ENCODE peak calls at places on chromosomes 12 and 14, in six cellular contexts. Q is Peyer's patch, I is ovary, B is Karpas-422, Z is kidney, V is lung. M is an unnamed sample. For H3K4me1, the result is how much of the 10 kb centered on the place peaks cover.

GRCh38 chr12:62677355-62677754 is 210.7 kb downstream of the MON2 start:
- DNase-seq in B (no peak), Z (no peak), V (no peak), Q (no peak), I (no peak), M (no peak)

GRCh38 chr12:50517456-50518048 is 12.8 kb downstream of the DIP2B start:
- DNase-seq in Q (no peak), V (no peak), B (peak), I (no peak), Z (no peak), M (no peak)

GRCh38 chr14:39175445-39176262 is 600 bp downstream of the PNN start:
- DNase-seq in Q (peak), Z (no peak), I (no peak), B (peak), V (peak), M (no peak)

GRCh38 chr12:122669397-122670070 is 33.6 kb downstream of the HCAR2 start:
- DNase-seq in V (no peak), Q (no peak), B (no peak), Z (no peak), I (no peak), M (no peak)

GRCh38 chr14:89331398-89331797 is 85.6 kb downstream of the FOXN3 start:
- DNase-seq in Z (no peak), V (no peak), B (no peak), I (no peak), Q (no peak), M (no peak)

GRCh38 chr12:49346659-49347306 is at the start of gene DNAJC22:
- DNase-seq in B (peak), I (no peak), V (no peak), Q (no peak), Z (peak), M (peak)

GRCh38 chr12:39764944-39765560 is 145.4 kb upstream of the ABCD2 start:
- DNase-seq in I (no peak), Z (no peak), Q (no peak), B (peak), V (no peak), M (no peak)

GRCh38 chr14:30710870-30711269 is 88.8 kb downstream of the SCFD1 start:
- DNase-seq in Q (no peak), Z (no peak), B (no peak), V (no peak), I (no peak), M (no peak)

GRCh38 chr14:91311284-91311662 is 66.8 kb upstream of the GPR68 start:
- DNase-seq in Q (peak), B (peak), Z (no peak), V (no peak), I (no peak), M (peak)

GRCh38 chr14:104363891-104364760 is 215.4 kb upstream of the C14orf180 start:
- DNase-seq in Q (no peak), I (no peak), B (no peak), V (no peak), Z (peak), M (peak)

GRCh38 chr12:114679452-114679875 is 4.5 kb downstream of the TBX3 start:
- DNase-seq in Q (no peak), Z (peak), I (no peak), V (no peak), B (no peak), M (no peak)
- H3K4me1 ChIP-seq in Q (under half), Z (under half), I (under half), V (under half), B (under half), M (under half)

GRCh38 chr12:14257734-14258467 is 107.6 kb upstream of the ATF7IP start:
- DNase-seq in Q (peak), I (peak), B (peak), Z (peak), V (peak), M (no peak)
- H3K4me3 ChIP-seq in Q (peak), I (no peak), B (peak), Z (peak), V (no peak), M (no peak)

GRCh38 chr12:4274396-4274959 is 916 bp downstream of the CCND2 start:
- DNase-seq in Z (no peak), B (no peak), V (no peak), Q (peak), I (no peak), M (no peak)

GRCh38 chr12:4274960-4275868 is 1.7 kb downstream of the CCND2 start:
- DNase-seq in Q (no peak), B (no peak), Z (no peak), V (no peak), I (no peak), M (peak)

GRCh38 chr12:4272014-4272975 is 1.3 kb upstream of the CCND2 start:
- DNase-seq in Z (peak), B (peak), I (peak), Q (peak), V (peak), M (peak)

GRCh38 chr12:4272976-4273650 is 449 bp upstream of the CCND2 start:
- DNase-seq in Z (no peak), V (no peak), I (no peak), B (no peak), Q (peak), M (no peak)

GRCh38 chr12:4273651-4274395 is at the start of gene CCND2:
- DNase-seq in V (peak), Z (peak), B (peak), I (peak), Q (peak), M (peak)
- H3K27ac ChIP-seq in V (peak), Z (peak), B (no peak), I (no peak), Q (peak), M (peak)

DNA sequence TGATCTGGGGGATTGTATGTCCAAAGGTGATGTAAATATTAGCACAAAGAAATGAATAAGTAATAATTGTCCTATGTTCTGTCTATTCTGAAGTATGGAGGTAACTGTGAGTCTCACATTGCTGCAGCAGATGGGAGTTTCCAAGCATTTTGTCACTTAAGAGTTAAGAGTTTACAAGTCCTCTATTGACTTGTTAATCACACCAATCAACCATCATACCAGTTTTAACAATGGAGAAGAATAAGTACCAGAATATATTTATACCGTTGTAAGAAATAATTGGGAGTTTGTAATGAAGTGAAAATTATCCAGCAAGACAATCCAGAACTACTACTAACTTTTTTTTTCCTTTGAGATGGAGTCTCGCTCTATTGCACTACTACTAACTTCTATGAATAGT is 139.1 kb downstream of the MDGA2 start:
- DNase-seq in Z (no peak), Q (no peak), I (no peak), V (no peak), B (no peak), M (no peak)
- H3K4me1 ChIP-seq in Z (under half), Q (under half), I (under half), V (under half), B (under half), M (under half)

DNA sequence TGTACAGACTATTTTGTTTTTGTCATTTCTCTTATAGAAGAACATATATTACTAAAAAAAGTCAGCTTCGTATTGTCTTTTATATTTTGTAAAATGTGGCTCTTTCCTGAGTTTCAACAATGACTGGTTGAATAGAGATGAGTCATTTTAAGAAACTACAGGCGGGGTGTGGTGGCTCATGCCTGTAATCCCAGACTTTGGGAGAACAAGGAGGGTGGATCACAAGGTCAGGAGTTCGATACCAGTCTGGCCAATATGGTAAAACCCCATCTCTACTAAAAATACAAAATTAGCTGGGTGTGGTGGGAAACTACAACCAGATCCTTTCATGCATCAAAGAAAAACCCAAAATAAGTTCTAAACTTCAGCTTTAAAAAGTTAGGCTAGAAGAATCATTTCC is 28.8 kb downstream of the HECTD4 start:
- DNase-seq in Q (no peak), I (no peak), V (no peak), Z (no peak), B (no peak), M (no peak)
- H3K4me3 ChIP-seq in Q (no peak), I (no peak), V (no peak), Z (no peak), B (no peak), M (no peak)

M was measured in right cardiac atrium.